ENCODE peak calls at places on chromosomes 6 and 20, in five cellular contexts. R is IMR-90, Y is breast epithelium, Z is heart left ventricle, H is lower leg skin. I is an unnamed sample.

GRCh38 chr6:151747890-151748289 is 59.6 kb upstream of the ESR1 start:
- DNase-seq in R (no peak), Y (no peak), Z (no peak), H (no peak), I (no peak)

GRCh38 chr6:51266569-51266968 is 447.9 kb downstream of the TFAP2B start:
- DNase-seq in R (no peak), Y (no peak), Z (no peak), H (no peak), I (no peak)

GRCh38 chr20:62437985-62438384 is 10.6 kb upstream of the RBBP8NL start:
- DNase-seq in R (no peak), Y (no peak), Z (peak; percentile 41), H (no peak), I (no peak)

GRCh38 chr20:53943522-53944291 is 126.7 kb downstream of the BCAS1 start:
- DNase-seq in R (peak; percentile 39), Y (no peak), Z (no peak), H (no peak), I (no peak)

GRCh38 chr6:43269273-43270007 is 26.2 kb downstream of the TTBK1 start:
- DNase-seq in R (no peak), Y (no peak), Z (no peak), H (no peak), I (no peak)

GRCh38 chr6:159220093-159220492 is 50.9 kb downstream of the FNDC1 start:
- DNase-seq in R (no peak), Y (no peak), Z (no peak), H (no peak), I (no peak)

GRCh38 chr6:128057541-128058335 is 156.9 kb upstream of the THEMIS start:
- DNase-seq in R (peak; percentile 61), Y (no peak), Z (no peak), H (no peak), I (no peak)

GRCh38 chr6:86537311-86537861 is 399.9 kb upstream of the HTR1E start:
- DNase-seq in R (no peak), Y (no peak), Z (no peak), H (no peak), I (no peak)

GRCh38 chr6:100464162-100464851 is 414 bp downstream of the SIM1 start:
- DNase-seq in R (no peak), Y (no peak), Z (no peak), H (no peak), I (no peak)
- H3K4me3 ChIP-seq in R (no peak overlapping the region), Y (peak overlapping the region; percentile 63), Z (no peak overlapping the region), H (peak overlapping the region; percentile 24), I (no peak overlapping the region)

GRCh38 chr6:26537846-26538571 is at the start of gene HMGN4:
- DNase-seq in R (peak; percentile 90), Y (peak; percentile 71), Z (peak; percentile 87), H (peak; percentile 96), I (peak; percentile 84)
- TF ChIP-seq POLR2A in R (peak; percentile 74), Y (peak; percentile 39), Z (peak; percentile 56), H (no peak), I (peak; percentile 66)

GRCh38 chr6:102662851-102663250 is 1269.3 kb downstream of the GRIK2 start:
- DNase-seq in R (no peak), Y (no peak), Z (no peak), H (no peak), I (no peak)

GRCh38 chr6:102655823-102656222 is 1262.3 kb downstream of the GRIK2 start:
- DNase-seq in R (no peak), Y (no peak), Z (no peak), H (no peak), I (no peak)

DNA sequence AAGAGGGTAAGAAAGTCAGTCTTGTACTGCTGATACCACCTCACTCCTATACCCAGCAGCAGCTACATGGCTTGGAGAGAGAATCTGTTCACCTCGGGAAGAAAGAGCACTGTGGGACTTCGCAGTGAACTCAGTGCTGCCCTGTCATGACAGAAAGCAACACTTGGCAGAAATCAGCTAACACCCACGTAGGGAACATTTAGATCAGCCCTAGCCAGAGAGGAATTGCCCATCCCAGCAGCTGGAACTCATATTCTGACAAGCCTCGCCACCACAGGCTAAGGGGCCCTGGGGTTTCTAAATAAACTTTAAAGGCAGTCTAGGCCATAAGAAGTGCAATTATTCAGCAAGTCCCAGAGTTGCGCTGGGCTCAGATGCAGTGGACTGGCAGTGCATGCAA is 1266.8 kb downstream of the GRIK2 start:
- DNase-seq in R (no peak), Y (no peak), Z (no peak), H (no peak), I (no peak)
- H3K4me3 ChIP-seq in R (no peak overlapping the region), Y (no peak overlapping the region), Z (no peak overlapping the region), H (no peak overlapping the region), I (no peak overlapping the region)

DNA sequence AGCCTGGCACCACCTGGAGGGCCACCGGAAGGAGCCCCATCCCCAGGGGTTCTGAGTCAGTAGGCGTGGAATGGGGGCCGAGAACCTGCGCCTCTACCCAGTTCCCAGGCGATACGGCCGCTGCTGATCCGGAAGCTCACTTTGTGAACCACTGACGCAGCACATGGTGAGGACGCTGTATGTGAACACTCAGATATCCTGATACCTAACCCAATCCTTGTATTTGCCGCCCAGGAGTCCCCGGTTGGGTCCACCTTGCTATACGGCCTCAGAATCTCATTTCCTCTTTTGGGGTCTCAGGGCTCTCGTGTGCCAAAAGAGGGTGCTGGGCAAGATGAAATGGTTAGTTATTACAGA is 649 bp upstream of the RAB5IF start:
- DNase-seq in R (no peak), Y (no peak), Z (peak; percentile 55), H (peak; percentile 89), I (peak; percentile 46)
- TF ChIP-seq POLR2A in R (no peak), Y (no peak), Z (no peak), H (no peak), I (no peak)

GRCh38 chr20:60206259-60206658 is 248.0 kb downstream of the CDH26 start:
- DNase-seq in R (peak; percentile 49), Y (no peak), Z (no peak), H (no peak), I (no peak)
- H3K4me3 ChIP-seq in R (no peak overlapping the region), Y (no peak overlapping the region), Z (no peak overlapping the region), H (no peak overlapping the region), I (no peak overlapping the region)

DNA sequence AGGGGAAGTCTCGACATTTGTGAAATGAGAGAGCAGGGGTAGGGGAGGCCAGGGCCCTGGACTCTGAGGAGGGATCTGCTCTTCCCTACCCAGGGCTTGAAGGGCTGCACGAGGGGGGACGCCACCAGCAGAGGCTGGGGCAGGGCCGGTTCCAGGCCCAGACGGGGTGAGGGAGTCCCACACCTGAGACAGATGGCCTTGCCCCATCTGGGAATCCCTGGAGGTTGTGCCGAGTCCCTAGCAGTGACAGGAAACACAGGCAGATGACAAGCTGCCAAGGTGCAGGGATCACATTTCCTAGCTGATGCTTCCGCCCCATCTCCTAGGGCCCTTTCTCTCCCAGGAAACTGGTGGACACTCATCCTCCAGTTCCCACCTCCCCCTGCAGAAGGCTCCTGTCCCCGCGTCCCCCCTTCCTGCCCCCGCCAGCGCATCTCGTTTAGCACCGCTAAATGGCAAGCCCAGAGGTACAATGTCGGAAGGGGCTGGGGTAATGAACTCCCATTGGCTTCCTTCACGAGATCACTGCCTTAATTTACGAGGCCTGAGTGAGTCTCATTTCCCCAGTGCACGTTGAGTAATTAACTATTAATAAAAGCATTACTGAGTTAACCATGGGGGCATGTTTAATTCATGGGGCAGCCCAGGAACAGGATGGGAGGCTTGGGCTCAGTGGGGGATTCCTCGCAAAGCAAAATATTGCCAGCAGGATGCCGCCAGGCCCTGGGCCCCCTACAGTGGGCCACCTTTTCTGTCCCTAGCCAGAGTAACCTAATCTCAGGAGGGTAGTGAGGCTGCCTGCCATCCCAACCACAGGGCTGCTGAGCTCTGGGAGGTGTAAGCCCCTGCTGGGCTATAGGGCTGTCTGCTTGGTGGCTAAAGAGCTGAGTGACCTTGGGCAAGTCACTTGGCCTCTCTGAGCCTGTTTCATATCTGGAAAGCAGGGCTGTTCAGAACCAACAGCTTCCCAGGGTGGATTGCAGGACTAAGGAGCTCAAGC is 35.4 kb upstream of the CDH22 start:
- DNase-seq in R (no peak), Y (no peak), Z (no peak), H (no peak), I (no peak)
- TF ChIP-seq POLR2A in R (no peak), Y (no peak), Z (no peak), H (no peak), I (no peak)